ENCODE peak calls at places on chromosomes 1 and 21, in nine cellular contexts. A, M, X, S, W, C, Q, K and O are unnamed samples.

GRCh38 chr21:34822957-34823356 is 154.2 kb downstream of the CLIC6 start:
- DNase-seq in S (no peak), K (no peak), W (no peak), M (peak), A (peak), Q (no peak), C (no peak), X (peak), O (peak)

GRCh38 chr1:154442006-154442740 is 37.0 kb downstream of the IL6R start:
- DNase-seq in M (peak), A (no peak), W (no peak), Q (no peak), K (no peak), S (no peak), C (no peak), X (peak), O (peak)

GRCh38 chr1:151638074-151638775 is 26.4 kb downstream of the SNX27 start:
- DNase-seq in X (no peak), S (no peak), W (no peak), Q (no peak), K (no peak), C (no peak), M (no peak), A (no peak), O (no peak)

GRCh38 chr1:67760030-67760821 is 73.0 kb downstream of the GNG12 start:
- DNase-seq in S (peak), A (no peak), M (peak), K (no peak), W (peak), C (peak), Q (peak), X (peak), O (peak)

GRCh38 chr1:2019162-2019542 is at the start of gene GABRD:
- DNase-seq in A (no peak), K (no peak), X (no peak), S (no peak), W (no peak), M (no peak), C (no peak), Q (no peak), O (no peak)

GRCh38 chr1:190177555-190177954 is 300.1 kb downstream of the BRINP3 start:
- DNase-seq in X (no peak), K (no peak), W (no peak), C (no peak), S (no peak), A (no peak), M (no peak), Q (no peak), O (no peak)

GRCh38 chr21:25907573-25908275 is 173.0 kb downstream of the GABPA start:
- DNase-seq in S (no peak), A (no peak), K (no peak), C (no peak), Q (no peak), M (no peak), W (no peak), X (no peak), O (no peak)

GRCh38 chr21:38982096-38982495 is 176.4 kb downstream of the ETS2 start:
- DNase-seq in S (no peak), C (no peak), Q (no peak), X (peak), K (no peak), A (no peak), W (no peak), M (no peak), O (no peak)

GRCh38 chr21:45151484-45152115 is 77.2 kb downstream of the ADARB1 start:
- DNase-seq in C (no peak), A (no peak), X (no peak), S (no peak), W (no peak), M (no peak), Q (no peak), K (no peak), O (no peak)

GRCh38 chr1:36572142-36572715 is 89.5 kb upstream of the CSF3R start:
- DNase-seq in A (no peak), M (no peak), S (no peak), X (no peak), Q (no peak), C (no peak), W (no peak), K (peak), O (no peak)

GRCh38 chr1:160942926-160943325 is 11.7 kb downstream of the ITLN2 start:
- DNase-seq in Q (no peak), A (no peak), S (no peak), W (no peak), X (no peak), C (no peak), K (no peak), M (no peak), O (no peak)

GRCh38 chr1:15519625-15520024 is 4.4 kb downstream of the CASP9 start:
- DNase-seq in Q (no peak), S (no peak), W (no peak), M (no peak), C (no peak), A (no peak), X (no peak), K (no peak), O (no peak)

GRCh38 chr1:89309828-89310227 is 37.2 kb upstream of the GBP5 start:
- DNase-seq in Q (no peak), W (no peak), C (no peak), X (no peak), K (no peak), S (no peak), A (no peak), M (no peak), O (no peak)

GRCh38 chr1:82538876-82539275 is 738.1 kb downstream of the ADGRL2 start:
- DNase-seq in S (no peak), K (no peak), A (no peak), M (peak), X (peak), C (no peak), W (no peak), Q (no peak), O (peak)

GRCh38 chr1:234842726-234843641 is 233.0 kb upstream of the IRF2BP2 start:
- DNase-seq in M (peak), C (peak), W (no peak), X (peak), K (peak), S (no peak), Q (peak), A (no peak), O (no peak)

GRCh38 chr1:213163278-213163711 is 112.3 kb downstream of the RPS6KC1 start:
- DNase-seq in K (no peak), X (peak), A (no peak), W (no peak), S (no peak), M (no peak), Q (no peak), C (no peak), O (no peak)

GRCh38 chr1:23149110-23149509 is 19.5 kb downstream of the LUZP1 start:
- DNase-seq in W (no peak), M (no peak), C (peak), K (no peak), X (no peak), A (no peak), Q (no peak), S (no peak), O (no peak)

GRCh38 chr1:23273450-23274133 is 56.3 kb upstream of the HTR1D start:
- DNase-seq in K (no peak), W (no peak), Q (peak), X (peak), M (peak), S (peak), A (peak), C (no peak), O (peak)

GRCh38 chr1:109381573-109381972 is 16.1 kb downstream of the SORT1 start:
- DNase-seq in A (no peak), X (no peak), Q (no peak), W (no peak), S (no peak), K (no peak), C (no peak), M (no peak), O (no peak)

GRCh38 chr21:36255650-36256047 is 64.3 kb upstream of the MORC3 start:
- DNase-seq in S (no peak), X (no peak), Q (peak), M (no peak), W (no peak), K (no peak), C (peak), A (no peak), O (no peak)
- H3K4me3 ChIP-seq in S (no peak), X (no peak), Q (no peak), M (no peak), W (no peak), K (no peak), C (peak), A (no peak), O (no peak)

GRCh38 chr1:118988186-118989005 is at the start of gene TBX15:
- DNase-seq in A (no peak), K (no peak), X (peak), M (no peak), C (no peak), W (no peak), S (no peak), Q (no peak), O (peak)

GRCh38 chr1:118991448-118991847 is 3.3 kb upstream of the TBX15 start:
- DNase-seq in W (no peak), M (no peak), C (no peak), S (no peak), X (no peak), A (no peak), K (no peak), Q (no peak), O (no peak)

GRCh38 chr1:118990513-118991131 is 2.5 kb upstream of the TBX15 start:
- DNase-seq in A (no peak), Q (no peak), S (no peak), C (no peak), W (no peak), K (no peak), M (no peak), X (peak), O (no peak)

GRCh38 chr1:118989006-118989736 is 1.0 kb upstream of the TBX15 start:
- DNase-seq in S (no peak), Q (no peak), W (no peak), K (no peak), M (no peak), A (no peak), X (no peak), C (no peak), O (peak)

GRCh38 chr1:118989878-118990378 is 1.8 kb upstream of the TBX15 start:
- DNase-seq in M (no peak), Q (no peak), W (no peak), X (peak), K (no peak), C (no peak), A (no peak), S (no peak), O (peak)
- TF ChIP-seq CTCF in M (no peak), Q (no peak), W (no peak), X (no peak), K (no peak), C (no peak), A (no peak), S (no peak), O (no peak)

GRCh38 chr1:167122568-167122967 is 28.7 kb downstream of the STYXL2 start:
- DNase-seq in K (no peak), A (no peak), S (no peak), W (no peak), M (no peak), X (no peak), C (no peak), Q (no peak), O (no peak)
- H3K4me3 ChIP-seq in K (no peak), A (no peak), S (no peak), W (no peak), M (no peak), X (no peak), C (no peak), Q (no peak), O (no peak)

DNA sequence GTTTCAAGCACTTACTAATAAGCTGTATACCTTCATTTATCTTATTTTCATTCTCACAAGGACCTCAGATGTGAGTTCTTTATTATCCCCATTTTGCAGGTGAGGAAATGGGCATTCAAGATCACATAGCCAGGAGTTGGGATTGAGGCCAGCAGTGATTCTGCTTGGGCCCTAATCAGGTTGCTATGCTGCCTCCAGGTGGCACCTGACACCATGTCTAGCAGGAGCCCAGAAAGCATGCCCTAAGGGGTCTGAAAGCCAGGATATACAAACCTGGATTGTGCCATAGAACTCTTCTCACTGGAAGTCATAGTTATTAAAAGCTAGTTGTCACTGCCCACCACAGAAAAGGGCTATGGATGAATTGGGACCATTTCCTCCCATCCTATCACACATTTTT is 61.1 kb downstream of the FYB2 start:
- DNase-seq in K (no peak), A (no peak), C (peak), X (no peak), S (peak), Q (no peak), W (no peak), M (no peak), O (no peak)
- TF ChIP-seq CTCF in K (no peak), A (peak), C (peak), X (no peak), S (peak), Q (peak), W (no peak), M (no peak), O (no peak)

DNA sequence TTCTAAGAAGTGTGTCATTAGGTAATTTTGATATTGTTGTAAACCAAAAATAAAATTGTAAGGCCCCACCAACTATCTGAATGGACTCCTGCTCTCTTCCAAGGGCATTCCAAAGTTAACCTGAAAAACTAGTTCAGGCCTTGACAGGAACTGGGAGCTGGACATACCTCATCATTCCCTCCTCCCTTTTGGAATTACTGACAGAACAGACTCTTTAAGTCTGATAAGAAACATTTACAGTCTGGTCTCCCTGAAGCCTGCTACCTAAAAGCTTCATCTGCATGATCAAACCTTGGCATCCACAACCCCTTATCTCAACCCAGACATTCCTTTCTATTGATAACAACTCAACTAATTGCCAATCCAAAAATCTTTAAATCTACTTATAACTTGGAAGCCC is 123.8 kb downstream of the TLR5 start:
- DNase-seq in X (no peak), S (no peak), K (no peak), W (no peak), M (no peak), Q (no peak), C (no peak), A (no peak), O (no peak)
- H3K4me3 ChIP-seq in X (no peak), S (no peak), K (no peak), W (no peak), M (no peak), Q (no peak), C (no peak), A (no peak), O (no peak)

GRCh38 chr1:40449684-40450490 is at the start of gene ZFP69B:
- DNase-seq in A (peak), W (peak), Q (peak), S (no peak), K (peak), X (peak), M (peak), C (peak), O (peak)
- TF ChIP-seq CTCF in A (no peak), W (no peak), Q (no peak), S (no peak), K (no peak), X (peak), M (peak), C (no peak), O (peak)

GRCh38 chr21:29077651-29078090 is 4.2 kb upstream of the CCT8 start:
- DNase-seq in S (no peak), Q (peak), C (peak), X (peak), M (peak), A (no peak), W (peak), K (no peak), O (no peak)
- H3K4me3 ChIP-seq in S (no peak), Q (peak), C (peak), X (peak), M (peak), A (no peak), W (peak), K (peak), O (peak)

DNA sequence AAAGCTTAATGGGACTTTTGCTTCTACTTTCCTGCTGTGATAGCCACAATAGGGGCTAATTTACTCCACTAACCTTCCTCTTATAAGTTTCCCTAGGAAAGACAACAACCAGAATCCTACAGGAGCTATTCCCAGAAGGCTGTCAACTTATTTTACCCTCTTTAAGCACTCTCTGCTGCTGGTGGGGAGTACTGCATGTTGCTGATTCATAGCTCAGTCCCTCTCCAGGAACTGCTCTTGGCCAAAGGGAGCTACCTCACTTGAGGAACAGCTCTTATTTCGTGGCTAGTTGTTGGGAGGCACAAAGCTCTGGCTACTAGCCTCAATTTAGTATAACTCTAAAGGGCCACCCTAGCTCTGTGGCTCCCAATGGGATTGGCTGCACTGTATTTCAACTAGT is 37.2 kb downstream of the ADSS2 start:
- DNase-seq in M (peak), Q (no peak), S (no peak), W (no peak), X (peak), K (no peak), C (no peak), A (no peak), O (peak)
- TF ChIP-seq CTCF in M (peak), Q (no peak), S (no peak), W (no peak), X (peak), K (no peak), C (no peak), A (no peak), O (peak)

GRCh38 chr1:236391008-236391407 is 3.1 kb upstream of the EDARADD start:
- DNase-seq in C (no peak), X (no peak), W (no peak), K (no peak), M (no peak), Q (no peak), A (no peak), S (no peak), O (no peak)
- H3K4me3 ChIP-seq in C (no peak), X (no peak), W (no peak), K (no peak), M (no peak), Q (no peak), A (no peak), S (no peak), O (no peak)